ENCODE peak calls at places on chromosome 1, in five cellular contexts. N is fibroblast of lung; W is RWPE2; L is prostate gland; E is CD8-positive, alpha-beta T cell. K is an unnamed sample.

GRCh38 chr1:54464477-54465146 is 58.4 kb upstream of the SSBP3 start:
- DNase-seq in W (peak; percentile 41), E (no peak), N (peak; percentile 26), L (no peak), K (no peak)

GRCh38 chr1:235759336-235759735 is 107.4 kb downstream of the LYST start:
- DNase-seq in N (no peak), W (no peak), E (no peak), L (no peak), K (no peak)

GRCh38 chr1:77281491-77282186 is at the start of gene AK5:
- DNase-seq in W (no peak), N (peak; percentile 67), E (peak; percentile 45), L (peak; percentile 7), K (peak; percentile 40)

GRCh38 chr1:209657140-209657879 is 5.1 kb upstream of the LAMB3 start:
- DNase-seq in L (no peak), E (no peak), W (peak; percentile 73), N (no peak), K (no peak)

GRCh38 chr1:85554630-85555327 is 25.8 kb upstream of the CCN1 start:
- DNase-seq in E (no peak), L (no peak), W (no peak), N (peak; percentile 87), K (no peak)

GRCh38 chr1:59061876-59062275 is 235.0 kb upstream of the FGGY start:
- DNase-seq in E (no peak), L (peak; percentile 59), N (peak; percentile 92), W (no peak), K (peak; percentile 20)

GRCh38 chr1:40303790-40304189 is 13.3 kb downstream of the COL9A2 start:
- DNase-seq in E (no peak), N (no peak), L (no peak), W (no peak), K (no peak)

GRCh38 chr1:27430903-27431653 is 38.7 kb downstream of the GPR3 start:
- DNase-seq in W (no peak), E (peak; percentile 31), L (peak; percentile 23), N (peak; percentile 30), K (no peak)

GRCh38 chr1:31152181-31152768 is 86.8 kb upstream of the PUM1 start:
- DNase-seq in W (peak; percentile 90), E (no peak), N (peak; percentile 61), L (no peak), K (no peak)

GRCh38 chr1:64043328-64043727 is 160.1 kb upstream of the UBE2U start:
- DNase-seq in W (no peak), L (no peak), N (peak; percentile 41), E (no peak), K (no peak)

GRCh38 chr1:70586046-70586445 is 175.0 kb downstream of the CTH start:
- DNase-seq in W (no peak), N (no peak), L (no peak), E (no peak), K (no peak)

GRCh38 chr1:117146570-117147340 is 25.2 kb upstream of the TRIM45 start:
- DNase-seq in W (peak; percentile 75), N (peak; percentile 97), E (no peak), L (no peak), K (peak; percentile 40)

GRCh38 chr1:40161888-40162397 is 756 bp downstream of the RLF start:
- DNase-seq in L (peak; percentile 21), E (no peak), N (no peak), W (no peak), K (no peak)

GRCh38 chr1:26490155-26490554 is 17.9 kb downstream of the HMGN2 start:
- DNase-seq in E (no peak), N (no peak), W (no peak), L (no peak), K (no peak)

GRCh38 chr1:14788065-14788464 is 189.6 kb downstream of the KAZN start:
- DNase-seq in E (no peak), W (no peak), L (no peak), N (no peak), K (no peak)

GRCh38 chr1:39158330-39159086 is 46.0 kb upstream of the MACF1 start:
- DNase-seq in W (no peak), E (no peak), L (peak; percentile 62), N (peak; percentile 83), K (peak; percentile 83)

GRCh38 chr1:116743535-116743934 is 10.7 kb upstream of the CD2 start:
- DNase-seq in W (no peak), N (peak; percentile 20), E (no peak), L (no peak), K (no peak)

GRCh38 chr1:145977486-145978476 is 13.3 kb downstream of the POLR3GL start:
- DNase-seq in E (peak; percentile 78), L (peak; percentile 87), W (no peak), N (peak; percentile 80), K (peak; percentile 81)

GRCh38 chr1:224042557-224043118 is 71.3 kb upstream of the FBXO28 start:
- DNase-seq in N (peak; percentile 57), L (no peak), E (no peak), W (no peak), K (no peak)

DNA sequence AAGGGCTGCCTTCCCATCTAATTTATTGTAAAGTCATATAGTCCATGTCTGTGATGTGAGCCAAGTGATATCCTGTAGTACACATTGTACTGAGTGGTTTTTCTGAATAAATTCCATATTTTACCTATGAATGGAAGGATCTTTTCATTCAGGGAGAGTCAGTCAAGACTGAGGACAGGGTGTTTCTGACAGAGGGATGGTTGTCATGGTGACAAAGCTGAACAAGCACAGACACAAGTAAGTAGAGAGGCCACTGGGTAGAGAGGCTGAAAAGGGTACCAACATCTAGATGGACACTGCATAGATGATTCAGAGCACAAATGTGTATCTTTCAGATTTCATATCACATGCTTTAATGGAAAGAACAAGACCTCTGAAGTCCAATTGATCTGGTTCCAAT is 22.6 kb upstream of the IL20 start:
- DNase-seq in N (no peak), L (no peak), W (no peak), E (no peak), K (no peak)
- H3K27ac ChIP-seq in N (no peak overlapping the region), L (no peak overlapping the region), W (no peak overlapping the region), E (no peak overlapping the region), K (no peak overlapping the region)

DNA sequence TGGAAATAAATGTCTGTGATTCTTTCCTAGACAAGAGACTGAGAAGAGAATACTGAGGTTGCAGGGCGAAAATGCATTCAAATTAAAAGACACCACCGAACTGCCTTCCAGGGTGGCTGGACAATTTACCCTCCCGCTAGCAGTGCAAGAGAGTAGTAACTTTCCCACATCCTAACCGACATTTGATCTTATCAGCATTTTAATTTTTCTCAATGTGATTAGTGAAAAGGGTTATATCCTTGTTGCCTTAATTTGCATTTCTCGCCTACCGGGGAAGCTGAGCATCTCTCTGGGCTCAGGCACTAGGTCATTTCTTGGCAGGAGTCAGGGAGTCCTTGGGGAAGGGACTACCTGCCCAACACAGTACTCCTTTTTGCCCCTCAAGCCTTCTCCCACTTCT is 2.8 kb downstream of the TNFRSF8 start:
- DNase-seq in W (no peak), E (no peak), N (no peak), L (no peak), K (no peak)
- H3K27me3 ChIP-seq in W (peaks cover 29% of the 10 kb centered on the region), E (peaks cover 11% of the 10 kb centered on the region), N (peaks cover 22% of the 10 kb centered on the region), L (peaks cover 21% of the 10 kb centered on the region), K (peaks cover 17% of the 10 kb centered on the region)

GRCh38 chr1:171173069-171173468 is 12.0 kb upstream of the FMO2 start:
- DNase-seq in W (no peak), E (no peak), L (no peak), N (no peak), K (no peak)

GRCh38 chr1:171172471-171172870 is 12.6 kb upstream of the FMO2 start:
- DNase-seq in W (no peak), E (no peak), N (no peak), L (no peak), K (no peak)

GRCh38 chr1:171166361-171166760 is 18.7 kb upstream of the FMO2 start:
- DNase-seq in E (no peak), N (no peak), L (no peak), W (no peak), K (no peak)

GRCh38 chr1:171167785-171168184 is 17.3 kb upstream of the FMO2 start:
- DNase-seq in L (no peak), E (no peak), W (no peak), N (no peak), K (no peak)
- TF ChIP-seq CTCF in L (no peak), E (no peak), W (no peak), N (no peak), K (no peak)

DNA sequence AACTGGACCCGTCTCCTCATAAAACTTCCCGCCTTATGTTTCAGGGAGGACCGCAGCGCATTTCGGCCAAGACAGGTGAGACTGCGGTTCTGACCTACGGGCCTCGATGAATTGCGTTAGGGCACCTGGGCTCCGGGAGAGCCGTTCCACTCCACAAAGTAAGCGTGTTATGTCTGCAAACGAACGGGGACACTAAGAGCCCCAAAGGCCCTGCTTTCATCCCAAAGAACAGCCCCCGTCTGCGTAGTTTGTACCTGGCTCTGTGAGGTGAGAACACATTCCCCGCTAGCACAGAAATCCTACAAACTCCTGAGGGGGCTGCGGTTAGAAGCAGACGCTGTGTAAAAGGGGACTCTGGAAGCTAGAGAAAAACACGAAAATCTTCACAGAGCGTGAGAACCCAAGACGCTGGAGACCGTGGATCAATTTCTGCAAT is 41.6 kb upstream of the PPIAL4F start:
- DNase-seq in W (peak; percentile 65), E (peak; percentile 28), L (no peak), N (peak; percentile 0), K (peak; percentile 18)
- H3K27ac ChIP-seq in W (peak overlapping the region; percentile 85), E (peak overlapping the region; percentile 90), L (no peak overlapping the region), N (no peak overlapping the region), K (peak overlapping the region; percentile 55)

GRCh38 chr1:18661404-18662285 is 31.0 kb downstream of the PAX7 start:
- DNase-seq in W (no peak), L (no peak), N (no peak), E (no peak), K (no peak)
- H3K27me3 ChIP-seq in W (no peaks in the 10 kb centered on the region), L (no peaks in the 10 kb centered on the region), N (no peaks in the 10 kb centered on the region), E (no peaks in the 10 kb centered on the region), K (no peaks in the 10 kb centered on the region)

GRCh38 chr1:161864577-161864976 is 98.5 kb downstream of the ATF6 start:
- DNase-seq in L (no peak), E (no peak), N (peak; percentile 42), W (no peak), K (no peak)
- TF ChIP-seq CTCF in L (no peak), E (peak; percentile 32), N (peak; percentile 63), W (peak; percentile 41), K (peak; percentile 38)

K was measured in thyroid gland.